ENCODE peak calls at places on chromosomes 11 and 22, in eight cellular contexts. D is stomach, H is tibial nerve, P is right lobe of liver, U is breast epithelium, S is prostate gland, C is IMR-90, G is GM12891. E is an unnamed sample.

GRCh38 chr11:115207166-115207591 is 297.0 kb downstream of the CADM1 start:
- DNase-seq in D (no peak), H (no peak), P (no peak), U (no peak), S (no peak), C (no peak), G (no peak), E (no peak)

GRCh38 chr22:46071451-46072029 is 78.8 kb upstream of the PPARA start:
- DNase-seq in D (peak), H (peak), P (peak), U (peak), S (peak), C (peak), G (no peak), E (no peak)

GRCh38 chr22:18060646-18061620 is 16.9 kb upstream of the PEX26 start:
- DNase-seq in D (no peak), H (no peak), P (peak), U (no peak), S (no peak), C (peak), G (no peak), E (no peak)

GRCh38 chr22:18966748-18967147 is 30.7 kb upstream of the PRODH start:
- DNase-seq in D (no peak), H (no peak), P (peak), U (no peak), S (no peak), C (no peak), G (no peak), E (no peak)

GRCh38 chr11:9754041-9754471 is 90.2 kb downstream of the SWAP70 start:
- DNase-seq in D (no peak), H (no peak), P (no peak), U (no peak), S (no peak), C (no peak), G (no peak), E (peak)

GRCh38 chr22:26711205-26711958 is 54.0 kb downstream of the MIAT start:
- DNase-seq in D (peak), H (no peak), P (no peak), U (no peak), S (no peak), C (peak), G (peak), E (no peak)

GRCh38 chr11:66996609-66997273 is 21.6 kb downstream of the C11orf86 start:
- DNase-seq in D (no peak), H (no peak), P (no peak), U (no peak), S (no peak), C (peak), G (no peak), E (no peak)

GRCh38 chr11:133835258-133836075 is 9.8 kb downstream of the SPATA19 start:
- DNase-seq in D (no peak), H (no peak), P (no peak), U (peak), S (peak), C (peak), G (peak), E (peak)

GRCh38 chr11:29300441-29300840 is 716.4 kb downstream of the KCNA4 start:
- DNase-seq in D (no peak), H (no peak), P (no peak), U (no peak), S (no peak), C (peak), G (no peak), E (no peak)

GRCh38 chr22:45335021-45335818 is 25.5 kb downstream of the FAM118A start:
- DNase-seq in D (no peak), H (no peak), P (peak), U (peak), S (peak), C (no peak), G (no peak), E (no peak)

GRCh38 chr22:38243007-38243775 is 29.6 kb downstream of the TMEM184B start:
- DNase-seq in D (peak), H (no peak), P (no peak), U (no peak), S (no peak), C (peak), G (no peak), E (no peak)

GRCh38 chr11:9120659-9121350 is 29.4 kb upstream of the SCUBE2 start:
- DNase-seq in D (no peak), H (no peak), P (no peak), U (no peak), S (no peak), C (no peak), G (no peak), E (no peak)

GRCh38 chr22:41746563-41747400 is 47.5 kb downstream of the MEI1 start:
- DNase-seq in D (peak), H (peak), P (peak), U (peak), S (peak), C (peak), G (peak), E (peak)

GRCh38 chr11:134101292-134101691 is 32.4 kb downstream of the JAM3 start:
- DNase-seq in D (no peak), H (no peak), P (no peak), U (no peak), S (no peak), C (peak), G (no peak), E (no peak)

GRCh38 chr11:128552783-128553661 is 34.3 kb downstream of the ETS1 start:
- DNase-seq in D (no peak), H (peak), P (no peak), U (peak), S (no peak), C (peak), G (peak), E (no peak)

GRCh38 chr22:44816141-44816540 is 63.8 kb downstream of the ARHGAP8 start:
- DNase-seq in D (no peak), H (no peak), P (no peak), U (no peak), S (no peak), C (no peak), G (no peak), E (no peak)

GRCh38 chr11:17179972-17180371 is 27.8 kb downstream of the PIK3C2A start:
- DNase-seq in D (no peak), H (no peak), P (no peak), U (no peak), S (no peak), C (no peak), G (no peak), E (no peak)

GRCh38 chr11:66970808-66971442 is 4.2 kb upstream of the C11orf86 start:
- DNase-seq in D (no peak), H (peak), P (peak), U (peak), S (no peak), C (peak), G (no peak), E (peak)

GRCh38 chr11:58395581-58395980 is 11.1 kb downstream of the OR5B3 start:
- DNase-seq in D (no peak), H (no peak), P (no peak), U (no peak), S (no peak), C (peak), G (no peak), E (no peak)

GRCh38 chr11:74538680-74539079 is 45.2 kb upstream of the LIPT2 start:
- DNase-seq in D (no peak), H (no peak), P (no peak), U (no peak), S (no peak), C (no peak), G (no peak), E (no peak)

GRCh38 chr22:20464096-20464614 is 26.5 kb upstream of the SCARF2 start:
- DNase-seq in D (no peak), H (no peak), P (peak), U (no peak), S (no peak), C (no peak), G (peak), E (no peak)

GRCh38 chr11:110094298-110095073 is 1.3 kb downstream of the ZC3H12C start:
- DNase-seq in D (no peak), H (no peak), P (no peak), U (no peak), S (no peak), C (no peak), G (no peak), E (no peak)

GRCh38 chr11:110090466-110091026 is 2.6 kb upstream of the ZC3H12C start:
- DNase-seq in D (no peak), H (no peak), P (no peak), U (no peak), S (no peak), C (no peak), G (no peak), E (no peak)

GRCh38 chr11:110093407-110094297 is 460 bp downstream of the ZC3H12C start:
- DNase-seq in D (peak), H (peak), P (peak), U (no peak), S (peak), C (peak), G (peak), E (no peak)

GRCh38 chr11:110091995-110092576 is 1.1 kb upstream of the ZC3H12C start:
- DNase-seq in D (no peak), H (no peak), P (no peak), U (no peak), S (no peak), C (no peak), G (no peak), E (no peak)

DNA sequence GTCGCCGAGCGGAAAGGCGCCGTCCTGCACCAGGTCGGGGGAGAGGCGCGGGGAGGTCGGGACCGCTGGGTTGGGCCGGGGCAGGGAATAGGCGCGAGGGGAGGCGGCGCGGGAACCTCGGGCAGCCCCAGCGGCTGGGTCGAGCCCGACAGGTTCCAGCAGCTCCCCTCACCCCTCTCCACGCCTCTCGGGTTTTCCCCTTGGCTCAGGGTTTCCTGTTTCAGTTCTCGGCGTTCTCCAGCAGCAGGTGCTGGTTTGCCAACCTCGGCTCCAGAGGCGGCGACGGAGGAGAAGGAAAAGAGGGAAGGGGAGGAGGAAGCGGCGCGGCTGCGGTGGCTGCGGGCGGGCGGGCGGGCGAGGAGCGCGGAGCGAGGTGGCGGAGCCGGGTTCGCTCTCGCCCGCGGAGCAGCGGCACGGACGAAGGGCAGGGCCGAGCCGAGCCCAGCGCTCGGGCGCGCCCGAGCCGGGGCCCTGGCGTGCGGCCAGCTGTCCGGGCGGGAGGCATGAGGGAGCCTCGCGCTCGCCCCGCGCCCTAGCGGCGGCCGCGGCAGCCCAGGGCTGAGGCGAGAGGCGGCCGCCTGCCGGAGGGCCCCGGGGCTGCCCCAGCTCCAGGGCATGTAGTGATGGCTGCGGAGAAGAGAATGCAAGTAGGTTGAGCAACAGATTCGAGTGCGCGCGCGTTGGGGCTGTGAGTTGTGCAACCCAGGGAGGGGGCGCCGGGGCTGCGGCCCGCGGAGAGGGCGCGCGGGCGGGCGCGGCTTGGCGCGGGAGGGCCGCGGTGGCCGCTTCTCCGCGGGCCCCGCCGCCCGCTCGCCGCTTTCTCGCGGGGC is at the start of gene ZC3H12C:
- DNase-seq in D (peak), H (peak), P (peak), U (peak), S (peak), C (peak), G (peak), E (peak)
- TF ChIP-seq POLR2A in D (no peak), H (peak), P (peak), U (no peak), S (peak), C (peak), G (peak), E (no peak)

GRCh38 chr11:94973099-94973968 is at the start of the genes CWC15 and KDM4D:
- DNase-seq in D (peak), H (peak), P (peak), U (peak), S (peak), C (peak), G (peak), E (peak)
- TF ChIP-seq POLR2A in D (no peak), H (peak), P (peak), U (peak), S (peak), C (peak), G (peak), E (peak)

GRCh38 chr11:706957-707816 is 1.2 kb downstream of the EPS8L2 start:
- DNase-seq in D (peak), H (no peak), P (peak), U (no peak), S (peak), C (no peak), G (no peak), E (peak)

GRCh38 chr11:704799-705645 is 1.0 kb upstream of the EPS8L2 start:
- DNase-seq in D (peak), H (no peak), P (peak), U (peak), S (peak), C (no peak), G (no peak), E (no peak)

GRCh38 chr11:707817-708420 is 1.9 kb downstream of the EPS8L2 start:
- DNase-seq in D (peak), H (no peak), P (no peak), U (no peak), S (no peak), C (no peak), G (no peak), E (peak)

GRCh38 chr11:705646-706438 is at the start of gene EPS8L2:
- DNase-seq in D (peak), H (no peak), P (peak), U (no peak), S (peak), C (no peak), G (no peak), E (no peak)

DNA sequence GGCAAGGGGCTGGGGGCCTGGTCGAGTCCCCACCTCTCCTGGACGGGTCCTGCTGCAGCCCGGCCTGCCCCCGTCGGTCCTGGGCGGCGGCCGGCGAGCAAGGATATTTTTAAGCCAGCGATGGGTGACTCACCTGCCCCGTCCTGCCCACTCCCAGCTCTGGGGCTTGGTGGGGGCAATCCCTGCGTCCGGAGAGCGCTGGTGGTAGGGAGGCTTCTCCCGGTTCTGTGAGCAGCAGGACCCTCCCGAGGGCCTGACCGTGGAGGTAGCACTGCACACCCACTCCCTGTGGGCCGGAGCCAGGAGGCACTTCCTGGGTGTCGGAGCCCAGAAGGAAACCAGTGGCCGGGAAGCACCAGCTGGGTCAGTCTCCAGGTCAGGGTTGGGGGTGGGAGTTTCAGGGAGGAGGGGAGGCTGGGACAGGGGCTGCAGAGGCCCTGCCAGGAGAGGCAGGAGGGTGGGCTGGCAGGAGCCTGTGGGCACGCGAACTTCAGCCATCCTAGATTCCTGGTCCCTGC is 467 bp downstream of the EPS8L2 start:
- DNase-seq in D (peak), H (no peak), P (no peak), U (no peak), S (peak), C (peak), G (no peak), E (peak)
- TF ChIP-seq POLR2A in D (no peak), H (no peak), P (no peak), U (no peak), S (no peak), C (no peak), G (no peak), E (no peak)

GRCh38 chr11:124673333-124674167 is at the start of the genes SIAE and SPA17:
- DNase-seq in D (peak), H (peak), P (peak), U (peak), S (peak), C (peak), G (peak), E (peak)
- TF ChIP-seq POLR2A in D (no peak), H (peak), P (peak), U (peak), S (peak), C (peak), G (no peak), E (peak)

GRCh38 chr11:45288395-45288794 is 2.3 kb upstream of the SYT13 start:
- DNase-seq in D (no peak), H (no peak), P (no peak), U (no peak), S (no peak), C (no peak), G (no peak), E (no peak)

GRCh38 chr11:45285289-45285828 is 782 bp downstream of the SYT13 start:
- DNase-seq in D (no peak), H (no peak), P (no peak), U (no peak), S (no peak), C (no peak), G (no peak), E (no peak)

GRCh38 chr11:45287316-45287903 is 1.3 kb upstream of the SYT13 start:
- DNase-seq in D (no peak), H (no peak), P (no peak), U (no peak), S (no peak), C (no peak), G (no peak), E (no peak)

GRCh38 chr11:45289369-45289768 is 3.2 kb upstream of the SYT13 start:
- DNase-seq in D (no peak), H (no peak), P (no peak), U (no peak), S (no peak), C (peak), G (no peak), E (peak)

GRCh38 chr11:45285931-45286632 is at the start of gene SYT13:
- DNase-seq in D (peak), H (no peak), P (no peak), U (no peak), S (peak), C (no peak), G (no peak), E (no peak)
- TF ChIP-seq POLR2A in D (no peak), H (no peak), P (no peak), U (no peak), S (no peak), C (no peak), G (no peak), E (no peak)

GRCh38 chr11:59616396-59616982 is 915 bp upstream of the OSBP start:
- DNase-seq in D (no peak), H (no peak), P (peak), U (no peak), S (no peak), C (no peak), G (no peak), E (no peak)
- TF ChIP-seq POLR2A in D (no peak), H (peak), P (peak), U (no peak), S (peak), C (peak), G (peak), E (no peak)

GRCh38 chr11:118530683-118531596 is at the start of gene TMEM25:
- DNase-seq in D (peak), H (no peak), P (peak), U (no peak), S (peak), C (peak), G (peak), E (no peak)
- TF ChIP-seq POLR2A in D (no peak), H (peak), P (peak), U (peak), S (no peak), C (no peak), G (no peak), E (no peak)

GRCh38 chr11:111733009-111733408 is 33.2 kb downstream of the PPP2R1B start:
- DNase-seq in D (no peak), H (no peak), P (no peak), U (no peak), S (no peak), C (peak), G (no peak), E (peak)
- TF ChIP-seq POLR2A in D (no peak), H (no peak), P (no peak), U (no peak), S (no peak), C (peak), G (no peak), E (no peak)

DNA sequence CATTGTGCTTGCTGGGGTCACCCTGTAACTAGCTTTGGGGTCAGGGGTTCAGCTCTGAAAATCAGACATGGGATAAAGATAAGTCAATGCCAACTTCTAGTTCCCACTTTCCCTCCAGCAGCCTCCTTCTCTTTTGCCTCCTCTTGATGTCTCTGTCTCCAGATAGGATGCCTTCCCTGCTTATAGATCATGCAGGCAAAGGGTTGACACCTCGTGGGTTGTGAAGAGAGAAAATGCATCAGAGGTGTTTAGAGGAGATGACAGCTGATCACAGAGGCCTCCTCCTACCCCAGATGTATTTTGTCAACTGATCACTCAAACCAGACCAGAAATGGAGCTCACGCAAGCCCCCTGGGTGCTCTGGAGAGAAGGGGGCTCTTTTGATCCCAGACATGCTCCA is 337.8 kb downstream of the BUD13 start:
- DNase-seq in D (no peak), H (no peak), P (no peak), U (no peak), S (no peak), C (no peak), G (no peak), E (no peak)
- TF ChIP-seq POLR2A in D (no peak), H (no peak), P (no peak), U (no peak), S (no peak), C (no peak), G (no peak), E (no peak)

GRCh38 chr11:65384301-65384889 is 1.9 kb upstream of the SLC25A45 start:
- DNase-seq in D (no peak), H (no peak), P (no peak), U (peak), S (no peak), C (peak), G (no peak), E (no peak)

GRCh38 chr11:65381721-65382035 is 768 bp downstream of the SLC25A45 start:
- DNase-seq in D (no peak), H (peak), P (no peak), U (peak), S (peak), C (no peak), G (no peak), E (peak)

GRCh38 chr11:65382036-65382803 is at the start of gene SLC25A45:
- DNase-seq in D (peak), H (peak), P (peak), U (peak), S (peak), C (peak), G (peak), E (peak)

GRCh38 chr11:65383778-65384177 is 1.3 kb upstream of the SLC25A45 start:
- DNase-seq in D (no peak), H (no peak), P (no peak), U (no peak), S (no peak), C (no peak), G (no peak), E (no peak)

GRCh38 chr11:65382804-65383368 is 440 bp upstream of the SLC25A45 start:
- DNase-seq in D (peak), H (no peak), P (peak), U (peak), S (no peak), C (no peak), G (no peak), E (peak)
- TF ChIP-seq POLR2A in D (no peak), H (no peak), P (peak), U (no peak), S (no peak), C (peak), G (no peak), E (no peak)